ENCODE peak calls at places on chromosomes 1 and 21, in ten cellular contexts. V, M, B, Y, A, Q, H, E, T and Z are unnamed samples.

GRCh38 chr1:59678809-59679228 is 135.9 kb upstream of the HOOK1 start:
- DNase-seq in B (peak), Y (no peak), Q (peak), A (peak), H (no peak), T (peak), V (peak), E (peak), M (no peak), Z (peak)

GRCh38 chr1:77416692-77417450 is 135.1 kb downstream of the AK5 start:
- DNase-seq in M (peak), B (no peak), T (no peak), Q (peak), Y (peak), E (peak), A (no peak), V (no peak), H (no peak), Z (peak)

GRCh38 chr1:2529776-2530500 is at the start of gene HES5:
- DNase-seq in A (peak), M (no peak), V (no peak), Q (no peak), Y (peak), H (peak), E (no peak), T (no peak), B (no peak), Z (peak)

GRCh38 chr21:15003463-15004135 is 61.2 kb downstream of the NRIP1 start:
- DNase-seq in Q (no peak), B (no peak), H (no peak), A (peak), M (no peak), T (no peak), E (no peak), V (no peak), Y (peak), Z (no peak)

GRCh38 chr1:159854101-159854692 is 8.3 kb downstream of the VSIG8 start:
- DNase-seq in E (no peak), B (no peak), T (peak), Q (peak), M (no peak), Y (peak), V (peak), A (peak), H (peak), Z (peak)

GRCh38 chr21:46022551-46023107 is 41.1 kb downstream of the COL6A1 start:
- DNase-seq in B (no peak), M (no peak), Q (no peak), E (no peak), T (no peak), A (no peak), H (peak), V (no peak), Y (no peak), Z (no peak)

GRCh38 chr21:15462092-15462491 is 267.7 kb upstream of the USP25 start:
- DNase-seq in B (no peak), Q (no peak), E (no peak), M (no peak), T (no peak), A (no peak), V (no peak), H (no peak), Y (no peak), Z (no peak)

GRCh38 chr1:240149488-240150094 is 57.9 kb downstream of the FMN2 start:
- DNase-seq in B (peak), H (no peak), Q (peak), Y (peak), T (peak), A (peak), V (peak), E (peak), M (peak), Z (peak)

GRCh38 chr1:115929846-115930245 is 46.5 kb upstream of the SLC22A15 start:
- DNase-seq in V (no peak), B (peak), A (no peak), Y (no peak), T (peak), H (no peak), E (peak), Q (peak), M (no peak), Z (peak)

GRCh38 chr1:200180821-200181220 is 153.3 kb downstream of the NR5A2 start:
- DNase-seq in Y (no peak), M (peak), T (peak), A (no peak), Q (peak), B (peak), H (no peak), E (peak), V (peak), Z (peak)

GRCh38 chr1:9860887-9861286 is 37.1 kb upstream of the CLSTN1 start:
- DNase-seq in M (no peak), T (no peak), H (no peak), V (no peak), A (no peak), B (no peak), E (peak), Y (no peak), Q (no peak), Z (no peak)

GRCh38 chr21:28737671-28738279 is 254.9 kb downstream of the LTN1 start:
- DNase-seq in Q (peak), E (peak), T (peak), B (peak), M (no peak), A (no peak), V (peak), Y (no peak), H (no peak), Z (peak)

GRCh38 chr1:180181048-180181447 is 26.4 kb downstream of the QSOX1 start:
- DNase-seq in B (no peak), Q (peak), H (no peak), Y (peak), T (no peak), M (no peak), E (no peak), A (no peak), V (peak), Z (peak)

GRCh38 chr1:212037900-212038299 is 2.4 kb downstream of the DTL start:
- DNase-seq in H (no peak), T (no peak), M (peak), E (no peak), A (no peak), V (peak), B (peak), Q (no peak), Y (no peak), Z (no peak)

GRCh38 chr1:201535046-201535777 is 3.7 kb upstream of the NAV1 start:
- DNase-seq in Q (peak), Y (no peak), B (peak), M (no peak), A (no peak), T (peak), H (no peak), V (peak), E (peak), Z (peak)

GRCh38 chr1:233440952-233441401 is 113.5 kb downstream of the MAP3K21 start:
- DNase-seq in T (peak), E (peak), Q (peak), M (peak), B (peak), V (peak), A (peak), H (peak), Y (peak), Z (peak)

GRCh38 chr1:59431566-59432294 is 134.8 kb downstream of the FGGY start:
- DNase-seq in Q (no peak), E (no peak), Y (no peak), T (no peak), A (no peak), B (peak), M (no peak), V (no peak), H (no peak), Z (peak)

GRCh38 chr1:212326541-212326940 is 41.3 kb downstream of the PPP2R5A start:
- DNase-seq in A (no peak), H (no peak), B (no peak), V (no peak), Q (no peak), Y (no peak), T (no peak), E (no peak), M (no peak), Z (no peak)

GRCh38 chr1:182304218-182305016 is 87.2 kb downstream of the GLUL start:
- DNase-seq in Q (no peak), M (no peak), H (no peak), A (no peak), E (no peak), T (no peak), Y (no peak), V (no peak), B (no peak), Z (no peak)
- H2AFZ ChIP-seq in Q (no peak), M (no peak), H (no peak), A (no peak), E (no peak), T (no peak), Y (peak), V (no peak), B (no peak), Z (no peak)

GRCh38 chr1:235077571-235078479 is 50.8 kb downstream of the TOMM20 start:
- DNase-seq in Q (peak), A (no peak), H (no peak), B (no peak), V (peak), Y (no peak), T (no peak), E (peak), M (no peak), Z (no peak)

GRCh38 chr1:235075955-235076308 is 52.7 kb downstream of the TOMM20 start:
- DNase-seq in T (no peak), A (no peak), M (no peak), Y (no peak), V (no peak), E (no peak), Q (no peak), B (no peak), H (no peak), Z (no peak)

GRCh38 chr1:235076504-235077162 is 52.0 kb downstream of the TOMM20 start:
- DNase-seq in T (no peak), M (no peak), Q (no peak), V (no peak), A (no peak), H (no peak), E (no peak), Y (no peak), B (no peak), Z (no peak)

GRCh38 chr1:235078480-235078803 is 50.2 kb downstream of the TOMM20 start:
- DNase-seq in T (no peak), M (no peak), A (no peak), V (no peak), Y (no peak), B (no peak), Q (peak), H (no peak), E (no peak), Z (no peak)

DNA sequence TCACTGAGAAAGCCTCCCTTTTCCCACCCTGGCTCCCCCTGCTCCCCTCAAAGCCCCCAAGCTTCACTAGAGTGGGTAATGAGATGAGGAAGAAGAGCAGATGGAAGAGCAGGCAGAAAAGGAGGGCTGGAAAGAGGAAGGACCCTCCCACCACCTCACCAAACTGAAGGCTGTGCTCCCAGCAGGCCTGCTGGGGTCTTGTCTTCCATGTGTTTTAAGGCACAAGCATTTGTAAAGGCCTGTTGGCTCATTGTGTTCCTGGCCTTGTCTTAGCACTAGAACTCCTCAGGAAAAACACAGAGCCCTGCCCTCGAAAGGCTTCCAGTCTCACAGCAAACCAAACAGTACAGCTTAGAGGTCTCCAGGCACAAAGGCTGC is 51.5 kb downstream of the TOMM20 start:
- DNase-seq in E (no peak), T (no peak), Q (no peak), M (no peak), A (no peak), V (no peak), B (no peak), Y (no peak), H (no peak), Z (no peak)
- H2AFZ ChIP-seq in E (no peak), T (no peak), Q (no peak), M (peak), A (no peak), V (no peak), B (no peak), Y (no peak), H (no peak), Z (no peak)

GRCh38 chr1:68011786-68012375 is 38.5 kb downstream of the DIRAS3 start:
- DNase-seq in E (peak), H (no peak), M (no peak), B (peak), Y (no peak), T (peak), Q (no peak), A (no peak), V (no peak), Z (no peak)

GRCh38 chr1:68015960-68016359 is 34.5 kb downstream of the DIRAS3 start:
- DNase-seq in T (no peak), Q (no peak), H (no peak), Y (no peak), V (no peak), A (no peak), B (no peak), E (no peak), M (no peak), Z (no peak)

GRCh38 chr1:68015369-68015768 is 35.1 kb downstream of the DIRAS3 start:
- DNase-seq in Q (no peak), V (no peak), A (no peak), H (no peak), E (no peak), T (peak), B (no peak), M (no peak), Y (no peak), Z (no peak)

GRCh38 chr1:68013351-68013750 is 37.1 kb downstream of the DIRAS3 start:
- DNase-seq in T (no peak), E (no peak), A (no peak), Q (no peak), B (no peak), H (no peak), V (no peak), M (no peak), Y (no peak), Z (no peak)

GRCh38 chr1:68016364-68016763 is 34.1 kb downstream of the DIRAS3 start:
- DNase-seq in H (no peak), Y (no peak), E (peak), T (peak), A (no peak), V (no peak), Q (peak), B (peak), M (no peak), Z (no peak)
- H2AFZ ChIP-seq in H (no peak), Y (no peak), E (no peak), T (peak), A (peak), V (no peak), Q (no peak), B (no peak), M (no peak), Z (no peak)

DNA sequence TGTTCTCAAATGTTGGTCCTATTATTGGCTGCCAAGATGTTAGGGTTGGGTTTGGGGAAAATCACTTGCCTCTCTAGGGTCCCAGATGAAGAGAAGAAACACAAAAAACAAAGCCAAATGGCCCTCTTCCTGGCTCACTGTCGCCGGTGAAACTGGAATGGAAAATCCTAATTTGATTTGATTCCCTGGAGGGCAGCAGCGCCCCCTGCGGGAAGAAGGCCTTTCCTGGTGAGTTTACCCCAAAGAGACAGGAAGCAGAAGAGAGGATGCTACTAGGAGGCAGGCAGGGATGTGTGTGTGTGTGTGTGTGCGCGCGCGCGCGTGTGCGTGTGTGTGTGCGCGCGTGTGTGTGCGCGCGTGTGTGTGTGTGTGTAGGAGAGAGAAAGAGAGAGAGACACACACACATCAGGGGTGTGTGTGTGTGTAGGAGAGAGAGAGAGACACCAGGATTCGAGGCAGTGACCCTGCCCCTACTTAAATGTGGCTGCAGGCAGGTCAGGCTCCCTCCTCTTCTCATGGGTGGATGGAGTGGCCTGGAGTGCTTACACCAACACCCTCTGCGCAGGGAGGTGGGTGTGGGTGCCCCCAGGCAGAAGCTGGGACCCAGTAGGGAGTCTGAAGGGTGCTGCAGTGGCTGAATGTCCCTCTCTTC is 3.1 kb upstream of the SELENON start:
- DNase-seq in M (peak), B (peak), Q (peak), T (peak), A (peak), V (peak), H (peak), Y (peak), E (peak), Z (peak)
- H2AFZ ChIP-seq in M (peak), B (peak), Q (no peak), T (no peak), A (peak), V (no peak), H (peak), Y (peak), E (peak), Z (peak)

GRCh38 chr1:156931553-156931952 is 11.1 kb downstream of the LRRC71 start:
- DNase-seq in H (no peak), V (peak), B (no peak), Y (no peak), E (peak), A (no peak), Q (peak), T (peak), M (no peak), Z (no peak)
- H2AFZ ChIP-seq in H (no peak), V (no peak), B (no peak), Y (no peak), E (no peak), A (no peak), Q (no peak), T (no peak), M (no peak), Z (no peak)

GRCh38 chr1:153260980-153261792 is 1.7 kb downstream of the LORICRIN start:
- DNase-seq in T (peak), B (no peak), H (peak), Y (peak), M (no peak), A (peak), V (peak), Q (no peak), E (no peak), Z (no peak)

GRCh38 chr1:153260473-153260979 is 1.0 kb downstream of the LORICRIN start:
- DNase-seq in B (no peak), V (no peak), E (no peak), H (no peak), Q (no peak), Y (no peak), M (no peak), T (peak), A (no peak), Z (no peak)

GRCh38 chr1:153262462-153263157 is 3.1 kb downstream of the LORICRIN start:
- DNase-seq in Q (no peak), B (no peak), V (no peak), Y (no peak), A (no peak), T (no peak), M (no peak), H (no peak), E (no peak), Z (no peak)

GRCh38 chr1:153259387-153259786 is at the start of gene LORICRIN:
- DNase-seq in A (no peak), T (no peak), Q (no peak), V (no peak), E (no peak), B (no peak), M (no peak), Y (no peak), H (no peak), Z (no peak)

DNA sequence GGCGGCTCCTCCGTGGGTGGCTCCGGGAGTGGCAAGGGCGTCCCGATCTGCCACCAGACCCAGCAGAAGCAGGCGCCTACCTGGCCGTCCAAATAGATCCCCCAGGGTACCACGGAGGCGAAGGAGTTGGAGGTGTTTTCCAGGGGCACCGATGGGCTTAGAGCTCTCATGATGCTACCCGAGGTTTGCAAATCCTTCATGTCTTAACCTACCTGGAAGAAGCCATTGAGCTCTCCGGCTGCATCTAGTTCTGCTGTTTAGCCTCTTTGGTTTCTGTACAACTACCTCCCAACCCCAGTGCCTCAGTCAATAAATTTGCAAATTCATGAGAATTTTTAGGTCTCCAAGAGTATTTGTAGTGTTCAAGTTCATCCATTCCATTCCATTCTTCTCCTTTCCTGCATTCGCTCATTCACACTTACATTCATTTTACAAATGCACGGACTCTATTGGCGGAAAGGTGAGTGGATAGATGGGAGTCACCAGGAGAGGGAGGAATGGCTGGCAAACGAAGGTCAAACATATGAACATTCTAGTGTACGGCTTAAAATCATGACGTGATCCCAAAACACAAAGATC is 2.4 kb downstream of the LORICRIN start:
- DNase-seq in Y (peak), M (no peak), T (no peak), A (no peak), V (no peak), Q (no peak), H (no peak), B (no peak), E (no peak), Z (no peak)
- H2AFZ ChIP-seq in Y (peak), M (no peak), T (peak), A (peak), V (no peak), Q (no peak), H (no peak), B (peak), E (peak), Z (no peak)

GRCh38 chr21:44853601-44854390 is 19.7 kb downstream of the PTTG1IP start:
- DNase-seq in Q (no peak), A (no peak), E (no peak), H (no peak), B (no peak), V (no peak), Y (no peak), M (no peak), T (no peak), Z (no peak)
- H2AFZ ChIP-seq in Q (no peak), A (no peak), E (no peak), H (no peak), B (no peak), V (no peak), Y (no peak), M (no peak), T (no peak), Z (no peak)

DNA sequence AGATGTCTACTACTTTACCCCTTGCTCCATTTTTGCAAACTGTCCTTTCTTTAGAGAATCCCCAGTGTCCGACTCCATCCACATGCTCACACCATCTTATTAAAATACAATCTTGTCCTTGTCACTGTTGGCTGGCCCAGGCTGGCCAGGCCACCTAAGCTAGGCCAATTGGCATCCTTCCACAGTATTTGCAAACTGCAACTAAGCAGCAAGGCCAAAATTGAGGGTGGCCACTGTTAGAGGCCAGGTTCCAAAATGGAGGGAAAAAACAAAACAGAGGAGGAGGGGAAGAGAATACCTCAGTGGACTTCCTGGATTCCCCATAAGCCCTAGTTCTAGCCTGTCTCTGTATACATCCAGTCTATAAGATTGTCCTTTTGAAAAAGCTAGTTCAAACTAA is 4.3 kb downstream of the FAM89A start:
- DNase-seq in Q (no peak), T (no peak), H (no peak), E (no peak), A (no peak), B (no peak), Y (no peak), V (no peak), M (no peak), Z (no peak)
- H2AFZ ChIP-seq in Q (no peak), T (no peak), H (no peak), E (no peak), A (no peak), B (no peak), Y (no peak), V (no peak), M (no peak), Z (no peak)